ENCODE peak calls at places on chromosomes 5 and 9, in nine cellular contexts. F, V, H, K, C, M, S, R and Q are unnamed samples.

GRCh38 chr9:36158122-36158521 is 11.1 kb upstream of the CCIN start:
- ATAC-seq in F (no peak), V (no peak), H (no peak), K (peak; percentile 56), C (no peak), M (peak; percentile 16), S (peak; percentile 40), R (no peak), Q (peak; percentile 38)

GRCh38 chr5:16520806-16521205 is 55.2 kb upstream of the ZNF622 start:
- ATAC-seq in F (no peak), V (peak; percentile 24), H (no peak), K (no peak), C (no peak), M (peak; percentile 41), S (no peak), R (no peak), Q (no peak)

GRCh38 chr9:22050924-22051323 is 41.8 kb upstream of the CDKN2B start:
- ATAC-seq in F (peak; percentile 76), V (no peak), H (no peak), K (no peak), C (no peak), M (peak; percentile 35), S (no peak), R (no peak), Q (no peak)

GRCh38 chr9:110912701-110913291 is 125.5 kb downstream of the LPAR1 start:
- ATAC-seq in F (no peak), V (no peak), H (no peak), K (peak; percentile 50), C (peak; percentile 70), M (peak; percentile 19), S (peak; percentile 88), R (no peak), Q (peak; percentile 84)

GRCh38 chr9:7174884-7175283 is 417.1 kb downstream of the KDM4C start:
- ATAC-seq in F (no peak), V (no peak), H (peak; percentile 84), K (no peak), C (no peak), M (no peak), S (no peak), R (no peak), Q (no peak)

GRCh38 chr5:130912088-130912487 is 253.0 kb downstream of the HINT1 start:
- ATAC-seq in F (no peak), V (no peak), H (peak; percentile 71), K (no peak), C (no peak), M (no peak), S (no peak), R (no peak), Q (no peak)

GRCh38 chr5:3347741-3348140 is 247.9 kb upstream of the IRX1 start:
- ATAC-seq in F (no peak), V (no peak), H (no peak), K (no peak), C (no peak), M (no peak), S (no peak), R (no peak), Q (no peak)

GRCh38 chr9:17520264-17521058 is 58.4 kb upstream of the SH3GL2 start:
- ATAC-seq in F (no peak), V (no peak), H (no peak), K (no peak), C (no peak), M (peak; percentile 7), S (no peak), R (peak; percentile 56), Q (no peak)

GRCh38 chr9:111300140-111300735 is 29.8 kb downstream of the OR2K2 start:
- ATAC-seq in F (no peak), V (peak; percentile 59), H (peak; percentile 62), K (no peak), C (no peak), M (no peak), S (peak; percentile 40), R (no peak), Q (peak; percentile 46)

GRCh38 chr9:130549093-130549735 is 30.2 kb upstream of the FUBP3 start:
- ATAC-seq in F (peak; percentile 26), V (peak; percentile 98), H (peak; percentile 98), K (no peak), C (peak; percentile 59), M (peak; percentile 23), S (no peak), R (no peak), Q (no peak)

GRCh38 chr9:78566948-78567675 is 270.2 kb downstream of the PSAT1 start:
- ATAC-seq in F (no peak), V (no peak), H (no peak), K (no peak), C (no peak), M (no peak), S (no peak), R (peak; percentile 97), Q (no peak)

GRCh38 chr5:34658023-34658422 is 1.9 kb downstream of the RAI14 start:
- ATAC-seq in F (no peak), V (no peak), H (no peak), K (no peak), C (no peak), M (no peak), S (no peak), R (no peak), Q (no peak)

GRCh38 chr9:68711281-68711680 is 6.2 kb downstream of the PIP5K1B start:
- ATAC-seq in F (no peak), V (no peak), H (no peak), K (no peak), C (no peak), M (no peak), S (no peak), R (no peak), Q (no peak)
- TF ChIP-seq POLR2A in F (no peak), V (no peak), H (no peak), K (no peak), C (no peak), M (no peak), S (no peak), R (no peak), Q (no peak)

DNA sequence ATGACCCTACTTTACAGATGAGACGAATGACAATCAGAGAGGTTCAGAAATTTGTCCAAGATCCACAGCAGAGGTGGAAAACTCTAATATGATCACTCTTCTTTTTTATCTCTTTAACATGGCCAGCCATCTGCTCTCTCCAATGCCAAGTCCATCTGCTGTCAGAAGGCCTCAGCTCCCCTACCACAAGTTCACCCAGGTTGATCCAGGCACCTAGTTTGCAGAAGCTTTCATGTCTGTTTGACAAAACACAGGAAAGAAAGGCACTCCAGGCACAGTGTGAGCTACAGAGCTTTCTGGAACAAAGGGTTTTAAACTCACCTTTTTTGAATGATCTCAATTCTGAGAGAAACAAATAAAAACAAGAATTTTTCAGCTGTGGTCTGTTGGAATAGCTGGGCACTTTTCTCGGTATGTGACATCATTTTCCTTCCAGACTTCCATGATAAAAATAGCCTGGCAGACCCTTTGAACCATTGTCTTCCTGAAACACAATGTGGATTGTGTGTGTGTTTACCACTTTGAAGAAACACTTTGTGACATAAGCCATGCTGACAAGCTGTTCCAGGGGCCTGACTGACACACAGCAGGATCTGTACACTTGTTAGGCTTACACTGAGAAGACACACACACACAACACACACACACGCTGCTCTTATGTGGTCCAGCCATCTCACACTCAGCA is 214.3 kb downstream of the AGTPBP1 start:
- ATAC-seq in F (no peak), V (no peak), H (no peak), K (peak; percentile 69), C (no peak), M (peak; percentile 39), S (no peak), R (no peak), Q (no peak)
- TF ChIP-seq POLR2A in F (no peak), V (no peak), H (no peak), K (no peak), C (no peak), M (no peak), S (no peak), R (no peak), Q (no peak)

GRCh38 chr9:127810378-127811187 is 7.9 kb downstream of the FPGS start:
- ATAC-seq in F (no peak), V (no peak), H (no peak), K (no peak), C (no peak), M (no peak), S (no peak), R (no peak), Q (no peak)
- TF ChIP-seq POLR2A in F (no peak), V (no peak), H (no peak), K (no peak), C (no peak), M (no peak), S (no peak), R (no peak), Q (no peak)

GRCh38 chr5:151157426-151158286 is at the start of gene ANXA6:
- ATAC-seq in F (peak; percentile 77), V (peak; percentile 98), H (peak; percentile 96), K (peak; percentile 97), C (peak; percentile 98), M (peak; percentile 91), S (peak; percentile 99), R (peak; percentile 93), Q (peak; percentile 98)

GRCh38 chr5:151156732-151157402 is 712 bp downstream of the ANXA6 start:
- ATAC-seq in F (peak; percentile 45), V (peak; percentile 4), H (peak; percentile 30), K (peak; percentile 14), C (peak; percentile 26), M (peak; percentile 18), S (peak; percentile 49), R (peak; percentile 23), Q (no peak)

GRCh38 chr5:151155777-151156731 is 1.5 kb downstream of the ANXA6 start:
- ATAC-seq in F (peak; percentile 8), V (no peak), H (no peak), K (no peak), C (no peak), M (peak; percentile 86), S (no peak), R (peak; percentile 18), Q (no peak)

GRCh38 chr5:151159649-151160373 is 2.2 kb upstream of the ANXA6 start:
- ATAC-seq in F (no peak), V (no peak), H (no peak), K (no peak), C (no peak), M (peak; percentile 33), S (no peak), R (no peak), Q (no peak)

DNA sequence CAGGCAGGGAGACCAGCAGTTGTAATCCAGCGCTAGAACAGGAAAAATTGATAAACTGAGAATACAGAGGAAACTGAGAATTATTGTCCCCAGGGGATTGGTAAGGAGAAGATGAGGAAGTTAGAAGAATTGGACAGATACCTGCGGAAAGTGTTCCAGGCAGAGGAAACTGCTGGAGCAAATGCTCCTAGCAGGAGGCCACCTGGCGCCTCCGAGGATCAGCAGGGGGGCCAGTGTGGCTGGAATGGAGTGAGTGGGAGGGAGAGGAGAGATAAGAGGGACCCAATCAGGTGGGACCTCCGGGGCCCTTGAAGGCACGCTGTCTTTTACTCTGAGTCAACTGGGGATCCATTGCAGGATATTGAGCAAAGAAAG is 695 bp upstream of the ANXA6 start:
- ATAC-seq in F (peak; percentile 7), V (peak; percentile 75), H (peak; percentile 50), K (no peak), C (no peak), M (no peak), S (no peak), R (no peak), Q (no peak)
- TF ChIP-seq POLR2A in F (no peak), V (peak; percentile 7), H (no peak), K (no peak), C (no peak), M (no peak), S (no peak), R (no peak), Q (no peak)